ENCODE peak calls at places on chromosomes 16 and 17, in seven cellular contexts. C is stimulated activated CD4-positive, alpha-beta T cell treated with anti-CD3 and anti-CD28 coated beads, Interleukin-4, amount 100 ng/mL, for 24 hours; R is GM13976; F is brain microvascular endothelial cell; G is Right ventricle myocardium superior; W is effector CD8-positive, alpha-beta T cell; X is natural killer cell treated with Interleukin-12 subunit alpha and Interleukin-12 subunit beta and Interleukin-15 and Interleukin-18, amount 100 ng/mL, for 72 hours. S is an unnamed sample.

GRCh38 chr17:28509784-28510183 is 3.6 kb downstream of the FOXN1 start:
- DNase-seq in W (no peak), X (no peak), G (peak), C (no peak), F (no peak), R (no peak), S (no peak)

GRCh38 chr17:1142503-1143095 is 37.2 kb downstream of the ABR start:
- DNase-seq in X (peak), C (no peak), G (peak), W (no peak), F (no peak), R (no peak), S (no peak)

GRCh38 chr17:47846741-47847340 is 4.1 kb downstream of the SP6 start:
- DNase-seq in C (no peak), W (no peak), G (no peak), F (no peak), R (no peak), X (no peak), S (no peak)

GRCh38 chr16:19969284-19969683 is 84.6 kb upstream of the GPRC5B start:
- DNase-seq in G (no peak), W (no peak), R (no peak), X (no peak), F (no peak), C (no peak), S (no peak)

GRCh38 chr17:2822358-2822757 is 26.1 kb downstream of the RAP1GAP2 start:
- DNase-seq in F (no peak), R (no peak), W (no peak), X (no peak), C (no peak), G (no peak), S (no peak)

GRCh38 chr17:72187544-72187943 is 66.7 kb downstream of the SOX9 start:
- DNase-seq in R (no peak), F (no peak), C (no peak), W (no peak), X (no peak), G (peak), S (no peak)

GRCh38 chr16:30741461-30741914 is 6.7 kb upstream of the PHKG2 start:
- DNase-seq in F (peak), C (no peak), W (no peak), X (no peak), G (no peak), R (no peak), S (no peak)

GRCh38 chr16:2179107-2179501 is 17.3 kb downstream of the CASKIN1 start:
- DNase-seq in G (no peak), X (no peak), W (no peak), F (no peak), C (no peak), R (no peak), S (no peak)

GRCh38 chr17:8192070-8192815 is 2.3 kb upstream of the BORCS6 start:
- DNase-seq in W (peak), F (peak), G (peak), C (peak), X (peak), R (peak), S (peak)

GRCh38 chr17:79943354-79944241 is 92.1 kb downstream of the TBC1D16 start:
- DNase-seq in G (peak), F (no peak), X (peak), R (no peak), W (no peak), C (no peak), S (no peak)

GRCh38 chr16:87080571-87081167 is 236.5 kb downstream of the C16orf95 start:
- DNase-seq in X (no peak), F (no peak), R (no peak), C (no peak), W (no peak), G (no peak), S (no peak)

GRCh38 chr16:10683160-10683559 is 11.6 kb downstream of the TEKT5 start:
- DNase-seq in W (no peak), X (no peak), R (no peak), F (no peak), G (no peak), C (no peak), S (no peak)

GRCh38 chr17:59375858-59376257 is 44.4 kb downstream of the YPEL2 start:
- DNase-seq in R (peak), C (no peak), G (no peak), X (no peak), F (no peak), W (no peak), S (no peak)

GRCh38 chr17:79017546-79017945 is 6.4 kb upstream of the C1QTNF1 start:
- DNase-seq in G (no peak), R (no peak), F (no peak), W (no peak), C (no peak), X (no peak), S (no peak)

GRCh38 chr17:74519951-74520553 is 11.2 kb downstream of the CD300LB start:
- DNase-seq in R (no peak), G (peak), C (peak), W (no peak), F (no peak), X (no peak), S (no peak)

GRCh38 chr17:16428098-16428882 is 12.9 kb downstream of the TRPV2 start:
- DNase-seq in G (peak), F (no peak), C (peak), W (peak), X (no peak), R (no peak), S (peak)

GRCh38 chr17:44961921-44962350 is 6.2 kb downstream of the C1QL1 start:
- DNase-seq in R (no peak), C (no peak), X (no peak), F (no peak), W (no peak), G (no peak), S (no peak)

GRCh38 chr16:57191056-57191536 is 5.0 kb downstream of the RSPRY1 start:
- DNase-seq in C (no peak), G (no peak), F (peak), R (no peak), W (no peak), X (no peak), S (no peak)

GRCh38 chr17:67025216-67025792 is 19.1 kb upstream of the CACNG1 start:
- DNase-seq in C (no peak), X (no peak), F (no peak), R (no peak), G (no peak), W (no peak), S (no peak)

GRCh38 chr17:70947215-70947614 is 777.9 kb downstream of the KCNJ2 start:
- DNase-seq in C (no peak), F (no peak), W (no peak), X (no peak), R (no peak), G (no peak), S (no peak)

GRCh38 chr16:87700406-87701065 is 65.2 kb downstream of the KLHDC4 start:
- DNase-seq in F (no peak), C (no peak), R (no peak), G (no peak), X (no peak), W (no peak), S (no peak)

GRCh38 chr17:57311281-57312216 is 55.2 kb downstream of the MSI2 start:
- DNase-seq in F (no peak), X (no peak), R (no peak), W (no peak), C (no peak), G (no peak), S (no peak)

GRCh38 chr17:36850794-36851193 is 86.5 kb upstream of the LHX1 start:
- DNase-seq in W (no peak), X (no peak), C (peak), R (no peak), G (no peak), F (peak), S (no peak)

GRCh38 chr17:14299261-14300093 is 1.4 kb upstream of the HS3ST3B1 start:
- DNase-seq in F (no peak), G (peak), X (peak), W (peak), C (no peak), R (no peak), S (no peak)

GRCh38 chr17:40490982-40491381 is 10.4 kb downstream of the TNS4 start:
- DNase-seq in X (no peak), G (no peak), R (no peak), C (no peak), F (no peak), W (no peak), S (no peak)

GRCh38 chr17:13036776-13037175 is 18.9 kb upstream of the ELAC2 start:
- DNase-seq in G (no peak), W (no peak), X (no peak), F (peak), C (no peak), R (no peak), S (no peak)

S was measured in DND-41.